ENCODE peak calls at places on chromosomes 7 and 10, in seven cellular contexts. N is stimulated activated CD8-positive, alpha-beta memory T cell treated with anti-CD3 and anti-CD28 coated beads, Interleukin-15, amount 100 ng/mL, for 48 hours; Q is EH; L is RWPE1; J is posterior cingulate gyrus; S is Calu3; Y is stimulated activated CD4-positive, alpha-beta T cell treated with anti-CD3 and anti-CD28 coated beads, Interleukin-2, amount 100 ng/mL, for 24 hours. O is an unnamed sample.

GRCh38 chr7:151138541-151138910 is 29.0 kb downstream of the GBX1 start:
- DNase-seq in N (no peak), S (no peak), Y (no peak), Q (no peak), J (no peak), L (no peak), O (no peak)

GRCh38 chr7:17099083-17099973 is 199.1 kb upstream of the AHR start:
- DNase-seq in L (peak), J (no peak), N (no peak), Q (peak), Y (no peak), S (peak), O (peak)

GRCh38 chr10:122435212-122435827 is 19.1 kb upstream of the ARMS2 start:
- DNase-seq in S (no peak), Q (peak), Y (no peak), L (peak), J (no peak), N (no peak), O (no peak)

GRCh38 chr7:85748861-85749260 is 562.0 kb upstream of the SEMA3D start:
- DNase-seq in Q (no peak), S (peak), Y (no peak), J (no peak), N (no peak), L (no peak), O (no peak)

GRCh38 chr7:155066417-155066950 is 3.6 kb upstream of the HTR5A start:
- DNase-seq in L (peak), J (peak), Y (no peak), Q (peak), S (no peak), N (no peak), O (peak)

GRCh38 chr7:101722247-101722646 is 93.2 kb upstream of the MYL10 start:
- DNase-seq in L (no peak), Q (no peak), N (no peak), S (no peak), Y (no peak), J (no peak), O (no peak)

GRCh38 chr7:135673360-135673706 is 11.0 kb downstream of the STMP1 start:
- DNase-seq in L (no peak), Y (no peak), S (no peak), N (no peak), Q (peak), J (no peak), O (no peak)

GRCh38 chr7:113730309-113730955 is 188.4 kb downstream of the PPP1R3A start:
- DNase-seq in J (no peak), Q (peak), Y (no peak), L (no peak), S (no peak), N (no peak), O (no peak)

GRCh38 chr7:150342119-150342405 is 633 bp upstream of the RARRES2 start:
- DNase-seq in J (no peak), S (no peak), L (no peak), Q (no peak), N (no peak), Y (no peak), O (no peak)

O was measured in pancreas.